ENCODE peak calls at places on chromosomes 11 and 22, in ten cellular contexts. V, I, C, W, S, T, K, E, M and N are unnamed samples.

GRCh38 chr11:58577441-58578135 is 1.3 kb upstream of the ZFP91 start:
- DNase-seq in V (peak), I (no peak), C (no peak), W (peak), S (no peak), T (peak), K (peak), E (peak), M (peak), N (peak)

GRCh38 chr11:87675993-87676392 is 499.2 kb downstream of the RAB38 start:
- DNase-seq in V (no peak), I (no peak), C (no peak), W (no peak), S (no peak), T (no peak), K (no peak), E (no peak), M (no peak), N (no peak)

GRCh38 chr22:37777122-37777687 is 30.5 kb upstream of the GCAT start:
- DNase-seq in V (peak), I (peak), C (peak), W (no peak), S (no peak), T (peak), K (no peak), E (no peak), M (peak), N (peak)

GRCh38 chr11:16611395-16612233 is 126.8 kb upstream of the C11orf58 start:
- DNase-seq in V (no peak), I (peak), C (no peak), W (no peak), S (peak), T (no peak), K (no peak), E (no peak), M (no peak), N (no peak)

GRCh38 chr11:10004526-10005113 is 289.4 kb downstream of the SBF2 start:
- DNase-seq in V (peak), I (no peak), C (no peak), W (no peak), S (no peak), T (no peak), K (no peak), E (no peak), M (peak), N (no peak)

GRCh38 chr11:61963282-61964057 is 4.0 kb downstream of the FTH1 start:
- DNase-seq in V (no peak), I (no peak), C (no peak), W (peak), S (no peak), T (peak), K (no peak), E (no peak), M (no peak), N (no peak)

GRCh38 chr11:118876261-118876660 is 7.4 kb upstream of the CXCR5 start:
- DNase-seq in V (no peak), I (no peak), C (no peak), W (no peak), S (no peak), T (no peak), K (no peak), E (no peak), M (no peak), N (no peak)

GRCh38 chr11:76835928-76836612 is 24.6 kb upstream of the ACER3 start:
- DNase-seq in V (peak), I (peak), C (no peak), W (no peak), S (no peak), T (peak), K (no peak), E (no peak), M (no peak), N (peak)

GRCh38 chr22:38069372-38070249 is 12.4 kb downstream of the PICK1 start:
- DNase-seq in V (peak), I (no peak), C (no peak), W (no peak), S (no peak), T (peak), K (no peak), E (no peak), M (peak), N (peak)

GRCh38 chr22:22825213-22825593 is 62.4 kb upstream of the IGLL5 start:
- DNase-seq in V (no peak), I (no peak), C (no peak), W (no peak), S (no peak), T (no peak), K (no peak), E (no peak), M (no peak), N (no peak)

GRCh38 chr11:43579171-43579918 is 101.2 kb upstream of the HSD17B12 start:
- DNase-seq in V (peak), I (no peak), C (no peak), W (no peak), S (peak), T (peak), K (peak), E (no peak), M (peak), N (peak)

GRCh38 chr11:12754582-12755250 is 80.5 kb downstream of the TEAD1 start:
- DNase-seq in V (no peak), I (no peak), C (no peak), W (no peak), S (peak), T (no peak), K (no peak), E (no peak), M (no peak), N (no peak)